ENCODE peak calls at places on chromosomes 2 and 18, in four cellular contexts. One of them, this sample, is unnamed.

GRCh38 chr2:96538487-96539214 is 2.1 kb downstream of the ARID5A start:
- DNase-seq in fibroblast of lung: peak
- DNase-seq in naive thymus-derived CD4-positive, alpha-beta T cell: peak
- DNase-seq in tibial artery: peak
- DNase-seq in this sample: no peak

GRCh38 chr2:24754985-24755690 is 38.1 kb downstream of the PTRHD1 start:
- DNase-seq in fibroblast of lung: no peak
- DNase-seq in tibial artery: no peak
- DNase-seq in naive thymus-derived CD4-positive, alpha-beta T cell: no peak
- DNase-seq in this sample: no peak

GRCh38 chr18:11251891-11252270 is 102.5 kb upstream of the PIEZO2 start:
- DNase-seq in fibroblast of lung: peak
- DNase-seq in tibial artery: no peak
- DNase-seq in naive thymus-derived CD4-positive, alpha-beta T cell: no peak
- DNase-seq in this sample: no peak

GRCh38 chr18:39647627-39648502 is 2082.3 kb upstream of the CELF4 start:
- DNase-seq in tibial artery: no peak
- DNase-seq in naive thymus-derived CD4-positive, alpha-beta T cell: no peak
- DNase-seq in fibroblast of lung: peak
- DNase-seq in this sample: no peak

GRCh38 chr2:239926587-239927234 is 98.4 kb downstream of the NDUFA10 start:
- DNase-seq in naive thymus-derived CD4-positive, alpha-beta T cell: no peak
- DNase-seq in fibroblast of lung: no peak
- DNase-seq in tibial artery: no peak
- DNase-seq in this sample: no peak

GRCh38 chr2:161228511-161229240 is 68.4 kb downstream of the TANK start:
- DNase-seq in tibial artery: no peak
- DNase-seq in fibroblast of lung: no peak
- DNase-seq in naive thymus-derived CD4-positive, alpha-beta T cell: no peak
- DNase-seq in this sample: no peak

GRCh38 chr2:159506179-159506578 is 110.2 kb downstream of the BAZ2B start:
- DNase-seq in tibial artery: no peak
- DNase-seq in naive thymus-derived CD4-positive, alpha-beta T cell: no peak
- DNase-seq in fibroblast of lung: no peak
- DNase-seq in this sample: no peak

GRCh38 chr2:39845460-39846146 is 66.5 kb upstream of the THUMPD2 start:
- DNase-seq in fibroblast of lung: no peak
- DNase-seq in naive thymus-derived CD4-positive, alpha-beta T cell: no peak
- DNase-seq in tibial artery: no peak
- DNase-seq in this sample: no peak

GRCh38 chr18:36578871-36579270 is 249.9 kb downstream of the TPGS2 start:
- DNase-seq in tibial artery: peak
- DNase-seq in naive thymus-derived CD4-positive, alpha-beta T cell: no peak
- DNase-seq in fibroblast of lung: peak
- DNase-seq in this sample: no peak

GRCh38 chr2:160338891-160339290 is 138.8 kb upstream of the ITGB6 start:
- DNase-seq in fibroblast of lung: peak
- DNase-seq in naive thymus-derived CD4-positive, alpha-beta T cell: no peak
- DNase-seq in tibial artery: peak
- DNase-seq in this sample: no peak

GRCh38 chr2:99337931-99338580 is 867 bp downstream of the EIF5B start:
- DNase-seq in tibial artery: no peak
- DNase-seq in naive thymus-derived CD4-positive, alpha-beta T cell: peak
- DNase-seq in fibroblast of lung: peak
- DNase-seq in this sample: peak

GRCh38 chr2:101692766-101693165 is 4.7 kb upstream of the MAP4K4 start:
- DNase-seq in naive thymus-derived CD4-positive, alpha-beta T cell: no peak
- DNase-seq in fibroblast of lung: no peak
- DNase-seq in tibial artery: no peak
- DNase-seq in this sample: no peak

GRCh38 chr2:101690547-101691182 is 6.8 kb upstream of the MAP4K4 start:
- DNase-seq in naive thymus-derived CD4-positive, alpha-beta T cell: no peak
- DNase-seq in tibial artery: no peak
- DNase-seq in fibroblast of lung: no peak
- DNase-seq in this sample: no peak

GRCh38 chr2:101688266-101688665 is 9.2 kb upstream of the MAP4K4 start:
- DNase-seq in tibial artery: no peak
- DNase-seq in fibroblast of lung: no peak
- DNase-seq in naive thymus-derived CD4-positive, alpha-beta T cell: no peak
- DNase-seq in this sample: no peak

GRCh38 chr2:101692037-101692436 is 5.5 kb upstream of the MAP4K4 start:
- DNase-seq in naive thymus-derived CD4-positive, alpha-beta T cell: no peak
- DNase-seq in tibial artery: no peak
- DNase-seq in fibroblast of lung: no peak
- DNase-seq in this sample: no peak

GRCh38 chr2:101689120-101689827 is 8.2 kb upstream of the MAP4K4 start:
- DNase-seq in fibroblast of lung: no peak
- DNase-seq in tibial artery: no peak
- DNase-seq in naive thymus-derived CD4-positive, alpha-beta T cell: no peak
- DNase-seq in this sample: no peak
- H3K27ac ChIP-seq in fibroblast of lung: no peak
- H3K27ac ChIP-seq in tibial artery: no peak
- H3K27ac ChIP-seq in naive thymus-derived CD4-positive, alpha-beta T cell: no peak
- H3K27ac ChIP-seq in this sample: no peak

GRCh38 chr2:233020454-233020853 is 7.4 kb upstream of the NGEF start:
- DNase-seq in tibial artery: no peak
- DNase-seq in naive thymus-derived CD4-positive, alpha-beta T cell: no peak
- DNase-seq in fibroblast of lung: no peak
- DNase-seq in this sample: no peak
- H3K27ac ChIP-seq in tibial artery: no peak
- H3K27ac ChIP-seq in naive thymus-derived CD4-positive, alpha-beta T cell: no peak
- H3K27ac ChIP-seq in fibroblast of lung: no peak
- H3K27ac ChIP-seq in this sample: no peak

GRCh38 chr2:56654936-56655335 is 471.1 kb downstream of the CCDC85A start:
- DNase-seq in naive thymus-derived CD4-positive, alpha-beta T cell: no peak
- DNase-seq in fibroblast of lung: no peak
- DNase-seq in tibial artery: no peak
- DNase-seq in this sample: no peak
- H3K27ac ChIP-seq in naive thymus-derived CD4-positive, alpha-beta T cell: no peak
- H3K27ac ChIP-seq in fibroblast of lung: no peak
- H3K27ac ChIP-seq in tibial artery: no peak
- H3K27ac ChIP-seq in this sample: no peak

DNA sequence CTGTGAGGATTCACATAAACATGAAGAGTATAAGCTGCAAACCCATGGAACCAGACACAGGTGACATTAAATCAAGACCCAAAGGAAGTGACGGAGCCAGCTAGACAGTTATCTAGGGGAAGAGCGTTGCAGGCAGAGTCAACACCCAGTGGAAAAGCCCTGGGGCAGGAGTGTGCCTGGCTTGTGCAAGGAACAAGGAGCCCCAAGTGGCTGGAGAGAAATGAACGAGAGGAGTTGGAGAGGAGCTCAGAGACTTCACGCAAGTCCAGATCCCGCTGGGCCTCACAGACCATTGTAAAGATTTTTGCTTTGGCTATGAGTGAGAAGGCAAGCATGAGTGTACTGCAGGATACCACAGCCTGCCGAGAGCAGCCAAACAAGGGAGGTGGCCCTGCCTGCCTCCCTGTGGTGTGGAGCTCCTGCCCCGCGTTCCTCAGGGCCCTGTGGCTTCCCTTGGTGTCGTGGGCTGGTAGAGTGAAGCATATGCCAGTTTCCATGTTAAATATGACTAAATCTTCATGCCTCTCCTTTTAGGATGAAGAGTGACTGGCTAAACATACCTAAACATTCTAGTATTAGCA is 88.2 kb downstream of the SP3 start:
- DNase-seq in naive thymus-derived CD4-positive, alpha-beta T cell: no peak
- DNase-seq in fibroblast of lung: no peak
- DNase-seq in tibial artery: no peak
- DNase-seq in this sample: no peak
- H3K27ac ChIP-seq in naive thymus-derived CD4-positive, alpha-beta T cell: no peak
- H3K27ac ChIP-seq in fibroblast of lung: no peak
- H3K27ac ChIP-seq in tibial artery: no peak
- H3K27ac ChIP-seq in this sample: peak

GRCh38 chr2:54615832-54616534 is 107.5 kb upstream of the EML6 start:
- DNase-seq in naive thymus-derived CD4-positive, alpha-beta T cell: no peak
- DNase-seq in fibroblast of lung: no peak
- DNase-seq in tibial artery: no peak
- DNase-seq in this sample: no peak

GRCh38 chr2:54617409-54617808 is 106.1 kb upstream of the EML6 start:
- DNase-seq in naive thymus-derived CD4-positive, alpha-beta T cell: no peak
- DNase-seq in fibroblast of lung: no peak
- DNase-seq in tibial artery: no peak
- DNase-seq in this sample: no peak

GRCh38 chr2:54619660-54620231 is 103.7 kb upstream of the EML6 start:
- DNase-seq in tibial artery: no peak
- DNase-seq in fibroblast of lung: no peak
- DNase-seq in naive thymus-derived CD4-positive, alpha-beta T cell: no peak
- DNase-seq in this sample: no peak

GRCh38 chr2:54620948-54621347 is 102.5 kb upstream of the EML6 start:
- DNase-seq in naive thymus-derived CD4-positive, alpha-beta T cell: no peak
- DNase-seq in fibroblast of lung: no peak
- DNase-seq in tibial artery: no peak
- DNase-seq in this sample: no peak

DNA sequence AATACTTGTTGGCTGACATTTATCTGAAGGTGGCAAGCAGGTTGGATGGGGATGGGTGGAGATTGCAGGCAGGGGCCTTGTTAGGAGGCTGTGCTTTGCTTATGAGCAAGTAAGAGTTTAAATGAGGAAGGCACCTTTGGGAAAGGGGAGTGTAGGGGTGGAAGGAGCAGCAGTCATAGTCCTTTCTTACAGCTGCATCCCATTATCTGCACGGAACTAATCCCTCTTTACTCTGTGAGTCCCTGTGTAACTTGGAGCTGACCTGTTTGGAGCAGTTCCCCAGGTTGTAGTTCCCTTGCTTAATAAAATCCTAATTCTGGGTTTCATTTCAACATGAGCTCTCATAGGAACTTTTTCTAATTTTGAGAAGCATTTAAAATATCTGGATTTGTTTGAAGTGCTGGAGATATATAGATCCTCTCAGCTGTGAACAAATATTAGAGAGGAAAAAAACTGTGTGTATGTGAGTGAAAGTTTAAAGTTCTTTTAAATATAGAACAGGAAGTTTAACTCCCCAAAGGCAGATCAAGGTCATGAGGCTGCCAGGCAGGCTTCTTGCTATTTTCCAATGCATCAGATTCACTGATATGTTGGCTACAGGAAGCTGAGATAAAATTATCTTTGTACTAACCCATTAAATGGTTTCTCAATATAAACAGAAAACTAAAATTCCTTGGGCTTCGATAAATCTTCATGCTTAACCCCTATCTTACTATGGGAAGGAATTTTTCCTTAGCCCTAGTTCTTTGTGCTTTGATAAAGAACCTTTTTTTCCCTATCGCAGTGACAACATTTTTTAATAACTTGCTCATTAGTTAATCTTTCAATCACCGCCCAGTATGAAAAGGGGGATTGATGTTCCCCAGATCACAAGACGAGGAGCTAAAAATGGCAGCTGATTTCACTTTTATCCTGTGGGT is 104.6 kb upstream of the EML6 start:
- DNase-seq in fibroblast of lung: no peak
- DNase-seq in naive thymus-derived CD4-positive, alpha-beta T cell: no peak
- DNase-seq in tibial artery: no peak
- DNase-seq in this sample: peak
- H3K27ac ChIP-seq in fibroblast of lung: peak
- H3K27ac ChIP-seq in naive thymus-derived CD4-positive, alpha-beta T cell: peak
- H3K27ac ChIP-seq in tibial artery: peak
- H3K27ac ChIP-seq in this sample: no peak

This sample was measured in OCI-LY7.